ENCODE peak calls at places on chromosomes 12 and 14, in five cellular contexts. Y is NCI-H2081, G is posterior cingulate gyrus, D is HT-29, H is T-helper 2 cell. O is an unnamed sample.

GRCh38 chr12:4864575-4864974 is 45.1 kb upstream of the KCNA1 start:
- DNase-seq in G (no peak), D (no peak), H (no peak), Y (no peak), O (no peak)

GRCh38 chr12:76085159-76085868 is 829 bp upstream of the NAP1L1 start:
- DNase-seq in H (peak; percentile 13), D (no peak), Y (peak; percentile 79), G (no peak), O (peak; percentile 22)

GRCh38 chr14:75196468-75196867 is 20.1 kb upstream of the TMED10 start:
- DNase-seq in Y (peak; percentile 60), G (no peak), D (peak; percentile 51), H (no peak), O (peak; percentile 77)

GRCh38 chr12:94761559-94761958 is 111.2 kb upstream of the TMCC3 start:
- DNase-seq in G (no peak), H (no peak), Y (no peak), D (peak; percentile 26), O (no peak)

GRCh38 chr12:106446429-106447092 is 89.0 kb downstream of the POLR3B start:
- DNase-seq in G (no peak), H (no peak), D (no peak), Y (peak; percentile 75), O (peak; percentile 95)

GRCh38 chr14:24941719-24942118 is 108.2 kb downstream of the STXBP6 start:
- DNase-seq in Y (peak; percentile 83), G (no peak), D (peak; percentile 29), H (no peak), O (peak; percentile 83)

GRCh38 chr12:94874986-94875312 is 128.5 kb downstream of the NDUFA12 start:
- DNase-seq in H (no peak), G (no peak), Y (no peak), D (no peak), O (no peak)

GRCh38 chr12:62802981-62803380 is 132.0 kb downstream of the PPM1H start:
- DNase-seq in D (peak; percentile 50), G (no peak), Y (peak; percentile 8), H (no peak), O (peak; percentile 39)

GRCh38 chr12:124967016-124967739 is 21.8 kb downstream of the DHX37 start:
- DNase-seq in D (no peak), G (no peak), Y (peak; percentile 85), H (no peak), O (no peak)

GRCh38 chr14:102980409-102980810 is 57.9 kb downstream of the AMN start:
- DNase-seq in D (no peak), G (peak; percentile 36), H (no peak), Y (no peak), O (no peak)